ENCODE peak calls at places on chromosomes 7 and 10, in eight cellular contexts. N is stimulated activated CD4-positive, alpha-beta T cell treated with anti-CD3 and anti-CD28 coated beads, Interleukin-12 subunit alpha, Interleukin-12 subunit beta, amount 100 ng/mL, for 4 hours; H is epithelial cell of esophagus; M is bronchial epithelial cell; P is NCI-H2081 treated with DMSO at 0.1 percent for 48 hours; V is left colon; X is EH; Y is stimulated activated CD8-positive, alpha-beta memory T cell treated with anti-CD3 and anti-CD28 coated beads, Interleukin-7, amount 100 ng/mL, for 4 hours. O is an unnamed sample.

GRCh38 chr10:92149261-92149660 is 141.6 kb downstream of the CPEB3 start:
- DNase-seq in N (no peak), H (no peak), M (no peak), P (no peak), V (no peak), X (peak), Y (no peak), O (no peak)

GRCh38 chr10:34996843-34997242 is 93.3 kb downstream of the CUL2 start:
- DNase-seq in N (no peak), H (peak), M (no peak), P (no peak), V (peak), X (peak), Y (no peak), O (peak)

GRCh38 chr7:46742608-46743000 is 821.5 kb upstream of the IGFBP3 start:
- DNase-seq in N (no peak), H (no peak), M (no peak), P (no peak), V (no peak), X (no peak), Y (no peak), O (no peak)

GRCh38 chr10:129760003-129760315 is 204.1 kb downstream of the EBF3 start:
- DNase-seq in N (no peak), H (no peak), M (no peak), P (no peak), V (peak), X (no peak), Y (no peak), O (no peak)

GRCh38 chr7:786472-787255 is 45.6 kb upstream of the SUN1 start:
- DNase-seq in N (peak), H (peak), M (peak), P (no peak), V (no peak), X (peak), Y (peak), O (no peak)

GRCh38 chr10:79392506-79393176 is 45.4 kb downstream of the PPIF start:
- DNase-seq in N (no peak), H (no peak), M (no peak), P (no peak), V (no peak), X (no peak), Y (no peak), O (no peak)

GRCh38 chr7:29538322-29538874 is 25.2 kb upstream of the PRR15 start:
- DNase-seq in N (no peak), H (no peak), M (no peak), P (no peak), V (no peak), X (no peak), Y (no peak), O (no peak)

GRCh38 chr10:60611291-60611747 is 167.0 kb upstream of the CDK1 start:
- DNase-seq in N (peak), H (peak), M (peak), P (no peak), V (no peak), X (peak), Y (no peak), O (no peak)

GRCh38 chr7:134175724-134176350 is 48.7 kb downstream of the LRGUK start:
- DNase-seq in N (no peak), H (no peak), M (no peak), P (no peak), V (no peak), X (peak), Y (no peak), O (no peak)

GRCh38 chr7:118072893-118073674 is 110.9 kb upstream of the LSM8 start:
- DNase-seq in N (no peak), H (peak), M (peak), P (no peak), V (no peak), X (no peak), Y (no peak), O (no peak)

GRCh38 chr7:139043823-139044812 is 8.3 kb upstream of the ZC3HAV1L start:
- DNase-seq in N (peak), H (peak), M (peak), P (peak), V (no peak), X (no peak), Y (peak), O (no peak)

GRCh38 chr10:97612386-97612785 is 20.9 kb downstream of the MORN4 start:
- DNase-seq in N (no peak), H (peak), M (peak), P (no peak), V (no peak), X (peak), Y (no peak), O (no peak)

GRCh38 chr10:70657036-70657435 is 15.3 kb upstream of the ADAMTS14 start:
- DNase-seq in N (no peak), H (no peak), M (no peak), P (no peak), V (no peak), X (peak), Y (no peak), O (no peak)

O was measured in SIG-M5.